ENCODE peak calls at places on chromosome 17, in eight cellular contexts. G is AG09309, B is germinal center, E is fibroblast of the conjunctiva, P is mesenchymal stem cell, F is H9, D is SK-N-SH, Q is Caki2. Y is an unnamed sample.

GRCh38 chr17:1755252-1755992 is 6.4 kb upstream of the SERPINF1 start:
- DNase-seq in G (no peak), B (no peak), E (no peak), P (no peak), F (no peak), D (peak), Q (no peak), Y (no peak)

GRCh38 chr17:78416791-78417530 is 38.5 kb downstream of the PGS1 start:
- DNase-seq in G (no peak), B (no peak), E (no peak), P (peak), F (no peak), D (no peak), Q (no peak), Y (no peak)

GRCh38 chr17:66676421-66676820 is 158.5 kb upstream of the CACNG5 start:
- DNase-seq in G (no peak), B (no peak), E (no peak), P (no peak), F (no peak), D (no peak), Q (peak), Y (peak)

GRCh38 chr17:1474402-1475189 is 17.9 kb downstream of the MYO1C start:
- DNase-seq in G (no peak), B (peak), E (no peak), P (no peak), F (no peak), D (no peak), Q (peak), Y (peak)

GRCh38 chr17:17348872-17349723 is 45.9 kb downstream of the NT5M start:
- DNase-seq in G (no peak), B (no peak), E (no peak), P (no peak), F (peak), D (peak), Q (no peak), Y (no peak)

GRCh38 chr17:48546924-48547838 is 2.3 kb upstream of the HOXB2 start:
- DNase-seq in G (no peak), B (no peak), E (no peak), P (peak), F (no peak), D (no peak), Q (peak), Y (peak)

GRCh38 chr17:68909066-68909465 is 46.1 kb downstream of the ABCA8 start:
- DNase-seq in G (peak), B (no peak), E (peak), P (peak), F (no peak), D (no peak), Q (peak), Y (peak)

GRCh38 chr17:66995944-66996343 is 31.4 kb downstream of the CACNG4 start:
- DNase-seq in G (no peak), B (no peak), E (no peak), P (no peak), F (no peak), D (no peak), Q (no peak), Y (no peak)

GRCh38 chr17:72683506-72684404 is 408.7 kb downstream of the SLC39A11 start:
- DNase-seq in G (peak), B (no peak), E (peak), P (peak), F (no peak), D (no peak), Q (peak), Y (peak)

GRCh38 chr17:8350339-8350738 is 10.7 kb downstream of the ODF4 start:
- DNase-seq in G (no peak), B (no peak), E (no peak), P (no peak), F (no peak), D (no peak), Q (no peak), Y (no peak)

GRCh38 chr17:79369532-79369931 is 241.3 kb downstream of the RBFOX3 start:
- DNase-seq in G (no peak), B (no peak), E (no peak), P (no peak), F (no peak), D (no peak), Q (no peak), Y (no peak)

GRCh38 chr17:46950997-46951621 is 27.9 kb downstream of the RPRML start:
- DNase-seq in G (no peak), B (no peak), E (no peak), P (no peak), F (no peak), D (no peak), Q (no peak), Y (no peak)

GRCh38 chr17:45262516-45263476 is 902 bp upstream of the SPATA32 start:
- DNase-seq in G (no peak), B (no peak), E (no peak), P (peak), F (peak), D (no peak), Q (no peak), Y (no peak)

GRCh38 chr17:37791434-37791833 is 46.6 kb upstream of the HNF1B start:
- DNase-seq in G (peak), B (peak), E (peak), P (peak), F (peak), D (peak), Q (peak), Y (peak)

GRCh38 chr17:50344712-50345380 is 1.1 kb upstream of the XYLT2 start:
- DNase-seq in G (no peak), B (no peak), E (no peak), P (no peak), F (peak), D (peak), Q (no peak), Y (no peak)

GRCh38 chr17:30922235-30922993 is 669 bp downstream of the ADAP2 start:
- DNase-seq in G (no peak), B (peak), E (no peak), P (peak), F (peak), D (peak), Q (no peak), Y (no peak)

GRCh38 chr17:42275527-42276358 is 448 bp downstream of the STAT5B start:
- DNase-seq in G (no peak), B (no peak), E (no peak), P (peak), F (peak), D (peak), Q (no peak), Y (no peak)

GRCh38 chr17:39200957-39201510 is 951 bp downstream of the RPL19 start:
- DNase-seq in G (no peak), B (no peak), E (no peak), P (no peak), F (no peak), D (no peak), Q (no peak), Y (no peak)

GRCh38 chr17:68455756-68456528 is 1.4 kb downstream of the WIPI1 start:
- DNase-seq in G (peak), B (no peak), E (peak), P (peak), F (no peak), D (peak), Q (no peak), Y (peak)